ENCODE peak calls at places on chromosomes 7 and 10, in nine cellular contexts. A, N, R, O, F, T, V, Y and G are unnamed samples.

GRCh38 chr7:98250789-98251188 is 1.2 kb downstream of the TECPR1 start:
- DNase-seq in A (no peak), N (no peak), R (no peak), O (no peak), F (no peak), T (no peak), V (no peak), Y (no peak), G (no peak)

GRCh38 chr10:69179743-69180524 is at the start of gene SUPV3L1:
- DNase-seq in A (peak; percentile 94), N (peak; percentile 98), R (peak; percentile 96), O (peak; percentile 92), F (peak; percentile 99), T (peak; percentile 94), V (peak; percentile 94), Y (peak; percentile 86), G (peak; percentile 83)

GRCh38 chr10:124285587-124286527 is 132.9 kb downstream of the OAT start:
- DNase-seq in A (no peak), N (peak; percentile 26), R (no peak), O (no peak), F (peak; percentile 15), T (no peak), V (no peak), Y (no peak), G (no peak)

GRCh38 chr7:120805636-120806388 is 52.1 kb downstream of the TSPAN12 start:
- DNase-seq in A (peak; percentile 6), N (peak; percentile 47), R (peak; percentile 47), O (peak; percentile 63), F (peak; percentile 71), T (no peak), V (peak; percentile 38), Y (no peak), G (no peak)

GRCh38 chr7:128835790-128836641 is 5.8 kb downstream of the FLNC start:
- DNase-seq in A (no peak), N (peak; percentile 65), R (no peak), O (no peak), F (peak; percentile 42), T (no peak), V (no peak), Y (peak; percentile 34), G (no peak)

GRCh38 chr7:100720645-100721504 is 607 bp downstream of the EPO start:
- DNase-seq in A (no peak), N (no peak), R (no peak), O (no peak), F (no peak), T (peak; percentile 72), V (no peak), Y (no peak), G (no peak)

GRCh38 chr10:12262278-12262981 is 66.4 kb downstream of the CDC123 start:
- DNase-seq in A (no peak), N (no peak), R (no peak), O (no peak), F (no peak), T (no peak), V (no peak), Y (no peak), G (no peak)

GRCh38 chr10:62614389-62615157 is 189.9 kb upstream of the ADO start:
- DNase-seq in A (no peak), N (peak; percentile 70), R (no peak), O (no peak), F (peak; percentile 31), T (no peak), V (peak; percentile 75), Y (no peak), G (no peak)

GRCh38 chr10:11871470-11871869 is 48.3 kb downstream of the PROSER2 start:
- DNase-seq in A (no peak), N (no peak), R (no peak), O (no peak), F (no peak), T (no peak), V (no peak), Y (no peak), G (no peak)

GRCh38 chr7:129829677-129830631 is 122.8 kb downstream of the UBE2H start:
- DNase-seq in A (peak; percentile 45), N (peak; percentile 84), R (peak; percentile 77), O (peak; percentile 79), F (peak; percentile 84), T (peak; percentile 58), V (peak; percentile 61), Y (no peak), G (no peak)

GRCh38 chr10:46301721-46302479 is 15.1 kb downstream of the ANTXRL start:
- DNase-seq in A (no peak), N (no peak), R (no peak), O (no peak), F (no peak), T (no peak), V (no peak), Y (no peak), G (no peak)

GRCh38 chr7:32905175-32905662 is 13.7 kb upstream of the KBTBD2 start:
- DNase-seq in A (no peak), N (peak; percentile 92), R (peak; percentile 97), O (peak; percentile 90), F (peak; percentile 75), T (no peak), V (peak; percentile 93), Y (peak; percentile 31), G (peak; percentile 74)

GRCh38 chr7:130071701-130072622 is 1.6 kb downstream of the KLHDC10 start:
- DNase-seq in A (peak; percentile 35), N (peak; percentile 83), R (peak; percentile 84), O (peak; percentile 72), F (peak; percentile 91), T (no peak), V (peak; percentile 78), Y (no peak), G (no peak)

GRCh38 chr7:42883950-42884349 is 27.9 kb downstream of the C7orf25 start:
- DNase-seq in A (no peak), N (no peak), R (no peak), O (peak; percentile 57), F (peak; percentile 27), T (no peak), V (no peak), Y (peak; percentile 37), G (no peak)

GRCh38 chr7:142867097-142867378 is 12.2 kb downstream of the EPHB6 start:
- DNase-seq in A (no peak), N (no peak), R (no peak), O (no peak), F (no peak), T (no peak), V (no peak), Y (no peak), G (no peak)

GRCh38 chr7:41628926-41629325 is 74.0 kb downstream of the INHBA start:
- DNase-seq in A (no peak), N (peak; percentile 36), R (no peak), O (no peak), F (no peak), T (no peak), V (peak; percentile 32), Y (no peak), G (no peak)

GRCh38 chr7:20793686-20794394 is 7.2 kb upstream of the SP8 start:
- DNase-seq in A (no peak), N (no peak), R (no peak), O (peak; percentile 45), F (no peak), T (no peak), V (no peak), Y (no peak), G (no peak)

GRCh38 chr7:47653550-47654351 is 71.8 kb upstream of the TNS3 start:
- DNase-seq in A (no peak), N (peak; percentile 35), R (no peak), O (no peak), F (peak; percentile 68), T (no peak), V (peak; percentile 14), Y (no peak), G (no peak)

GRCh38 chr10:76632158-76633051 is 1005.2 kb downstream of the KCNMA1 start:
- DNase-seq in A (no peak), N (no peak), R (no peak), O (peak; percentile 68), F (no peak), T (no peak), V (no peak), Y (peak; percentile 16), G (no peak)

GRCh38 chr10:71212249-71213126 is at the start of gene UNC5B:
- DNase-seq in A (peak; percentile 78), N (peak; percentile 88), R (peak; percentile 42), O (peak; percentile 87), F (peak; percentile 90), T (peak; percentile 90), V (peak; percentile 81), Y (peak; percentile 92), G (no peak)
- TF ChIP-seq CTCF in A (peak; percentile 57), N (peak; percentile 23), R (no peak), O (peak; percentile 46), F (no peak), T (no peak), V (peak; percentile 64), Y (peak; percentile 58), G (no peak)

DNA sequence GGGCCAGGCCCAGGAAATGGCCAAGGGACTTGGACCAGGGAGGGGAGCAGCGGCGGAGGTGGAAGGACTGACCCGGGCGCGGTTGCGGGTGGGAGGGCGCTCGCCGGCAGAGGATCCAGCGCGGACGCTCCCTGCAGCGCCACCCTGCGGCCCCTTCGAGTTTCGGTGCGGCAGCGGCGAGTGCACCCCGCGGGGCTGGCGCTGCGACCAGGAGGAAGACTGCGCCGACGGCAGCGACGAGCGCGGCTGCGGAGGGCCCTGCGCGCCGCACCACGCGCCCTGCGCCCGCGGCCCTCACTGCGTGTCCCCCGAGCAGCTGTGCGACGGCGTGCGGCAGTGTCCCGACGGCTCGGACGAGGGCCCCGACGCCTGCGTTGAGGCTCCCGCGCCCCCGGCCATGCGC is 16.8 kb upstream of the ZNF467 start:
- DNase-seq in A (no peak), N (no peak), R (no peak), O (peak; percentile 69), F (no peak), T (no peak), V (no peak), Y (peak; percentile 61), G (no peak)
- TF ChIP-seq CTCF in A (peak; percentile 43), N (peak; percentile 15), R (peak; percentile 49), O (peak; percentile 80), F (no peak), T (peak; percentile 14), V (peak; percentile 42), Y (peak; percentile 48), G (peak; percentile 17)

DNA sequence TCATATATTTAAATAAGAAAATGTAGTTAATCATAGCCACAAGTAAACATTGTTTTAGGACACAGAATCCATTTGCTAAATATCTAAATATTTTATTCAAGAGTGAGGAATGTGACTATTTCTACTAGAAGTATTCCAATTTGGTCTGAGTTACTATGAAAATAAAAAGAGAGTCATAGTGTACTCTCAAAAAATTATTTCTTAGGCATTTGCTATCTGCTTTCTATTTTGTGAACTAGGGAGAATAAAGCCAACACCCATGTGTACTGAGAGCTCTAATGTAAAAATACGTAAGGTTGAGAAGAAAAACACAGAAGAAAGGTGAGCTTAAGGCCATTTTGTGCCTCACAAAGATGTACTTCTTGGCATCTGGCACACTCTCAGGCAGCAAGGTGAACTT is 38.3 kb downstream of the PRTFDC1 start:
- DNase-seq in A (no peak), N (no peak), R (no peak), O (no peak), F (no peak), T (no peak), V (no peak), Y (no peak), G (no peak)
- TF ChIP-seq CTCF in A (no peak), N (no peak), R (no peak), O (no peak), F (no peak), T (no peak), V (no peak), Y (no peak), G (no peak)

DNA sequence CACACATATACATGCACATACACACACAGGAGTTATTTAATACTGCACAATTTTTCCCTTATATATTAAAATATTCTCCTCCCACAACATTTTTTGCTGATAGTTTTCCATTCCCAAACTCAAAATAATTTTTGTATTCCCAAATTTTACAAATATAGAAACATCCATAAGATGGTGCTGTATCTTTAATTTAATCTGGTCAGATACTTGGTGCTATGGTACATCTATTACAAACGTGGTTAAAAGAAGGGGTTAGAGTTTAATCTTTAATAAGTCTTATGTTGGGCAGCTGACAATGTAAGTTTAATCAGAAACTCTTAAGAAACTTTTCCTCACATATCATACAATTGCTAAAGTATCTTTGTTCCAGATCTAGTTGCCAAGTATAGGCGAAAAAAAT is 10.2 kb upstream of the CADPS2 start:
- DNase-seq in A (no peak), N (no peak), R (no peak), O (no peak), F (no peak), T (no peak), V (no peak), Y (no peak), G (no peak)
- TF ChIP-seq CTCF in A (no peak), N (no peak), R (no peak), O (no peak), F (no peak), T (no peak), V (no peak), Y (no peak), G (no peak)